ENCODE peak calls at places on chromosomes 3 and 15, in nine cellular contexts. E is HTR-8/SVneo; I is activated CD4-positive, alpha-beta T cell treated with anti-CD3 and anti-CD28 coated beads, Interleukin-2, amount 50 U/mL, for 24 hours; M is epithelial cell of esophagus; S is NT2/D1; C is effector memory CD4-positive, alpha-beta T cell; A is GOT3; K is H9; F is left ventricle myocardium inferior. Y is an unnamed sample.

GRCh38 chr3:62696011-62696410 is 179.2 kb downstream of the CADPS start:
- DNase-seq in C (no peak), S (no peak), I (no peak), A (no peak), M (no peak), F (no peak), K (no peak), E (no peak), Y (no peak)

GRCh38 chr15:67280217-67280616 is 25.6 kb downstream of the IQCH start:
- DNase-seq in F (no peak), K (no peak), S (no peak), E (no peak), C (no peak), M (no peak), A (no peak), I (no peak), Y (no peak)

GRCh38 chr15:90266061-90266431 is 574 bp downstream of the NGRN start:
- DNase-seq in A (no peak), M (peak; percentile 47), C (peak; percentile 53), K (no peak), E (peak; percentile 30), S (no peak), I (peak; percentile 37), F (no peak), Y (peak; percentile 47)

GRCh38 chr3:14261229-14261628 is 82.6 kb downstream of the LSM3 start:
- DNase-seq in M (peak; percentile 82), K (peak; percentile 91), I (peak; percentile 70), A (no peak), F (peak; percentile 81), E (peak; percentile 90), S (peak; percentile 84), C (peak; percentile 67), Y (peak; percentile 48)

GRCh38 chr3:36451816-36452215 is 71.5 kb downstream of the STAC start:
- DNase-seq in S (no peak), F (no peak), I (no peak), A (no peak), C (no peak), K (no peak), E (no peak), M (no peak), Y (no peak)

GRCh38 chr3:69212411-69213160 is 90.2 kb upstream of the LMOD3 start:
- DNase-seq in M (peak; percentile 94), E (peak; percentile 52), C (no peak), I (peak; percentile 19), F (no peak), A (no peak), K (no peak), S (no peak), Y (peak; percentile 17)

GRCh38 chr15:58932791-58933310 is 628 bp downstream of the SLTM start:
- DNase-seq in K (no peak), E (no peak), A (no peak), I (no peak), S (no peak), C (no peak), M (peak; percentile 2), F (no peak), Y (peak; percentile 6)

GRCh38 chr3:96813134-96813819 is 1.1 kb upstream of the EPHA6 start:
- DNase-seq in F (peak; percentile 51), A (no peak), I (peak; percentile 36), M (peak; percentile 84), E (peak; percentile 67), K (peak; percentile 90), S (peak; percentile 80), C (no peak), Y (peak; percentile 50)

GRCh38 chr3:102531686-102532085 is 96.9 kb downstream of the ZPLD1 start:
- DNase-seq in C (no peak), F (no peak), E (peak; percentile 6), S (no peak), A (no peak), I (no peak), K (no peak), M (peak; percentile 50), Y (no peak)

GRCh38 chr15:95495033-95495541 is 835.4 kb upstream of the NR2F2 start:
- DNase-seq in E (no peak), F (no peak), S (no peak), K (no peak), C (no peak), A (no peak), M (peak; percentile 1), I (no peak), Y (no peak)

GRCh38 chr3:87206070-87206469 is 21.0 kb upstream of the CHMP2B start:
- DNase-seq in C (no peak), M (peak; percentile 89), I (no peak), F (no peak), A (no peak), K (no peak), S (no peak), E (peak; percentile 70), Y (no peak)

GRCh38 chr3:33602829-33603228 is 115.2 kb downstream of the CLASP2 start:
- DNase-seq in A (no peak), I (no peak), K (no peak), M (no peak), S (no peak), E (no peak), C (no peak), F (peak; percentile 25), Y (no peak)

GRCh38 chr3:43791246-43791645 is 100.5 kb downstream of the ABHD5 start:
- DNase-seq in M (no peak), F (no peak), E (no peak), I (no peak), C (no peak), A (no peak), S (no peak), K (peak; percentile 7), Y (no peak)

GRCh38 chr3:30475038-30475808 is 131.2 kb upstream of the TGFBR2 start:
- DNase-seq in I (peak; percentile 10), M (peak; percentile 83), C (no peak), S (no peak), E (no peak), A (no peak), K (no peak), F (no peak), Y (no peak)

GRCh38 chr3:160830792-160831191 is 74.8 kb downstream of the PPM1L start:
- DNase-seq in K (no peak), E (no peak), C (no peak), A (no peak), M (peak; percentile 13), F (no peak), I (no peak), S (no peak), Y (no peak)

GRCh38 chr3:171776411-171776810 is 33.9 kb downstream of the PLD1 start:
- DNase-seq in K (no peak), F (no peak), M (no peak), I (no peak), S (no peak), A (no peak), E (no peak), C (no peak), Y (no peak)

GRCh38 chr15:39808909-39809308 is 26.3 kb upstream of the FSIP1 start:
- DNase-seq in F (no peak), I (no peak), K (no peak), C (no peak), M (no peak), S (no peak), A (no peak), E (no peak), Y (no peak)

GRCh38 chr15:58019503-58020376 is 45.8 kb downstream of the ALDH1A2 start:
- DNase-seq in I (no peak), F (no peak), S (no peak), C (no peak), E (peak; percentile 5), K (no peak), M (peak; percentile 76), A (no peak), Y (no peak)

GRCh38 chr15:37682304-37682703 is 252.1 kb upstream of the TMCO5A start:
- DNase-seq in I (no peak), F (no peak), M (peak; percentile 31), S (no peak), E (no peak), A (no peak), C (no peak), K (peak; percentile 29), Y (peak; percentile 7)

GRCh38 chr15:41698779-41699178 is 38.6 kb downstream of the MGA start:
- DNase-seq in M (peak; percentile 4), E (peak; percentile 7), C (no peak), K (no peak), F (no peak), S (no peak), I (no peak), A (no peak), Y (no peak)

GRCh38 chr3:194381460-194381875 is 11.9 kb upstream of the LRRC15 start:
- DNase-seq in E (no peak), A (no peak), C (no peak), K (peak; percentile 61), I (no peak), F (no peak), S (no peak), M (peak; percentile 20), Y (no peak)

GRCh38 chr15:57333487-57333886 is 42.8 kb upstream of the CGNL1 start:
- DNase-seq in C (no peak), A (no peak), S (no peak), K (no peak), F (no peak), I (no peak), E (no peak), M (no peak), Y (no peak)

GRCh38 chr3:32780735-32781210 is 37.0 kb upstream of the TRIM71 start:
- DNase-seq in A (no peak), S (peak; percentile 99), C (no peak), K (peak; percentile 98), M (peak; percentile 48), F (peak; percentile 39), E (peak; percentile 62), I (no peak), Y (peak; percentile 78)

GRCh38 chr3:106119691-106120090 is 250.9 kb upstream of the CBLB start:
- DNase-seq in I (peak; percentile 45), E (no peak), F (no peak), A (no peak), M (peak; percentile 16), S (no peak), C (no peak), K (no peak), Y (no peak)

GRCh38 chr3:70742081-70742480 is 429.6 kb upstream of the MDFIC2 start:
- DNase-seq in F (no peak), A (no peak), I (no peak), E (no peak), S (no peak), C (no peak), M (no peak), K (no peak), Y (no peak)